ENCODE peak calls at places on chromosomes 6 and 20, in six cellular contexts. D is A549, I is K562, X is H1, N is tibial nerve, Y is IMR-90. K is an unnamed sample.

GRCh38 chr6:144215402-144215931 is 65.2 kb downstream of the STX11 start:
- DNase-seq in I (peak), N (no peak), D (no peak), X (no peak), Y (no peak), K (peak)

GRCh38 chr6:132713355-132714134 is at the start of gene VNN1:
- DNase-seq in N (no peak), X (no peak), D (no peak), Y (no peak), I (no peak), K (no peak)

GRCh38 chr6:148441454-148441911 is 98.8 kb downstream of the SASH1 start:
- DNase-seq in Y (peak), N (no peak), D (peak), I (no peak), X (no peak), K (no peak)

GRCh38 chr6:131682427-131682826 is 18.8 kb downstream of the OR2A4 start:
- DNase-seq in Y (peak), I (no peak), X (no peak), N (no peak), D (peak), K (no peak)

GRCh38 chr20:59333928-59334327 is 33.5 kb downstream of the EDN3 start:
- DNase-seq in D (no peak), I (no peak), Y (no peak), X (no peak), N (no peak), K (no peak)

GRCh38 chr20:62455929-62456328 is 19.9 kb downstream of the GATA5 start:
- DNase-seq in X (no peak), I (no peak), D (no peak), N (no peak), Y (no peak), K (no peak)

GRCh38 chr20:39190666-39191570 is 228.8 kb downstream of the DHX35 start:
- DNase-seq in N (no peak), I (no peak), X (peak), D (peak), Y (peak), K (no peak)

GRCh38 chr6:126180585-126180984 is 159.3 kb upstream of the CENPW start:
- DNase-seq in X (no peak), Y (peak), D (peak), I (no peak), N (no peak), K (no peak)

GRCh38 chr6:317068-317451 is 24.8 kb downstream of the DUSP22 start:
- DNase-seq in X (no peak), N (no peak), I (no peak), Y (no peak), D (no peak), K (no peak)

GRCh38 chr6:33189625-33190024 is 2.6 kb downstream of the COL11A2 start:
- DNase-seq in I (no peak), D (no peak), X (no peak), N (no peak), Y (no peak), K (no peak)

GRCh38 chr6:109706513-109706912 is 15.4 kb downstream of the FIG4 start:
- DNase-seq in N (no peak), I (no peak), Y (no peak), X (no peak), D (no peak), K (no peak)

GRCh38 chr20:20207291-20207690 is 155.0 kb downstream of the CFAP61 start:
- DNase-seq in I (no peak), N (no peak), D (no peak), Y (no peak), X (no peak), K (no peak)

GRCh38 chr20:61373055-61373399 is 121.0 kb downstream of the CDH4 start:
- DNase-seq in N (no peak), D (no peak), Y (no peak), I (no peak), X (no peak), K (no peak)

GRCh38 chr20:57711826-57712225 is 2.0 kb upstream of the PMEPA1 start:
- DNase-seq in Y (no peak), D (no peak), X (no peak), N (no peak), I (no peak), K (no peak)

GRCh38 chr6:138493413-138493812 is 5.9 kb downstream of the NHSL1 start:
- DNase-seq in Y (peak), I (no peak), X (no peak), D (no peak), N (no peak), K (peak)
- H3K27ac ChIP-seq in Y (no peak), I (no peak), X (no peak), D (no peak), N (no peak), K (peak)

GRCh38 chr6:160101262-160102205 is 20.1 kb upstream of the SLC22A1 start:
- DNase-seq in N (no peak), X (no peak), I (peak), D (no peak), Y (no peak), K (no peak)
- TF ChIP-seq POLR2A in N (no peak), X (no peak), I (no peak), D (no peak), Y (no peak), K (no peak)

GRCh38 chr6:88422831-88423230 is 256.7 kb upstream of the CNR1 start:
- DNase-seq in X (no peak), D (peak), N (no peak), I (no peak), Y (no peak), K (no peak)
- TF ChIP-seq CTCF in X (peak), D (no peak), N (no peak), I (peak), Y (no peak), K (no peak)

GRCh38 chr6:54283877-54284860 is 24.1 kb upstream of the TINAG start:
- DNase-seq in Y (peak), N (no peak), I (no peak), X (no peak), D (no peak), K (no peak)

GRCh38 chr6:54286141-54286540 is 22.1 kb upstream of the TINAG start:
- DNase-seq in D (no peak), I (no peak), N (no peak), X (no peak), Y (no peak), K (no peak)

GRCh38 chr6:54285595-54285994 is 22.6 kb upstream of the TINAG start:
- DNase-seq in Y (no peak), X (no peak), I (no peak), D (no peak), N (no peak), K (no peak)

GRCh38 chr6:54282186-54282585 is 26.1 kb upstream of the TINAG start:
- DNase-seq in N (no peak), I (no peak), D (peak), Y (peak), X (no peak), K (no peak)
- H3K27ac ChIP-seq in N (no peak), I (no peak), D (no peak), Y (no peak), X (no peak), K (no peak)

DNA sequence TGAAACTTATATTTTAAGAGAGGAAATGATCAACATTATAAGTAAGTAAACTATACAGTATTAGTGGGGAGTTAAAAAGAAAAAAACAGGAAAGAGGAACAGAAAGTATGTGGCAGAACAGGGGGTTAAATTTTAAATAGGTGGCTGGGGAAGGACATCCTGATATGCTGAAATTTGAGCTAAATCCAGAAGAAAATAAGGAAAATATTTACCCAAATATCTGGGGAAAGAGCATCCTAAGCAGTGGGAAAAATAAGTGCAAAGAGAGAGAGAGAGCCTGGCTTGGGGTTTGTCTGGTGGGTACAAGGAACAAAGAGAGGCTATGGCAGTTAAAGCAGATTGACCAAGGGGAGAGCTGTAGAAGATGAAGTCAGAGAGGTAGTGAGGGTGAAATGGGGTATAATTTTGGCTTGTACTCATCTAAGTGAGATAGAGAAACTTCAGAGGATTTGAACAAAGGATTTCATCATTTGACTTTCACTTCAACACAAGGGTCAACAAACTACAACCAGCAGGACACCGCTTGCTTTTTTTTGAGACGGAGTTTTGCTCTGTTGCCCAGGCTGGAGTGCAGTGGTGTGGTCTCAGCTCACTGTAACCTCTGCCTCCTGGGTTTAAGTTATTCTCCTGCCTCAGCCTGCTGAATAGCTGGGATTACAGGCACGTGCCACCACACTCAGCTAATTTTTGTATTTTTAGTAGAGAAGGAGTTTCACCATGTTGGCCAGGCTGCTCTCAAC is 328.4 kb upstream of the CNR1 start:
- DNase-seq in D (no peak), X (no peak), Y (no peak), I (no peak), N (no peak), K (no peak)
- TF ChIP-seq POLR2A in D (no peak), X (no peak), Y (no peak), I (no peak), N (no peak), K (no peak)

DNA sequence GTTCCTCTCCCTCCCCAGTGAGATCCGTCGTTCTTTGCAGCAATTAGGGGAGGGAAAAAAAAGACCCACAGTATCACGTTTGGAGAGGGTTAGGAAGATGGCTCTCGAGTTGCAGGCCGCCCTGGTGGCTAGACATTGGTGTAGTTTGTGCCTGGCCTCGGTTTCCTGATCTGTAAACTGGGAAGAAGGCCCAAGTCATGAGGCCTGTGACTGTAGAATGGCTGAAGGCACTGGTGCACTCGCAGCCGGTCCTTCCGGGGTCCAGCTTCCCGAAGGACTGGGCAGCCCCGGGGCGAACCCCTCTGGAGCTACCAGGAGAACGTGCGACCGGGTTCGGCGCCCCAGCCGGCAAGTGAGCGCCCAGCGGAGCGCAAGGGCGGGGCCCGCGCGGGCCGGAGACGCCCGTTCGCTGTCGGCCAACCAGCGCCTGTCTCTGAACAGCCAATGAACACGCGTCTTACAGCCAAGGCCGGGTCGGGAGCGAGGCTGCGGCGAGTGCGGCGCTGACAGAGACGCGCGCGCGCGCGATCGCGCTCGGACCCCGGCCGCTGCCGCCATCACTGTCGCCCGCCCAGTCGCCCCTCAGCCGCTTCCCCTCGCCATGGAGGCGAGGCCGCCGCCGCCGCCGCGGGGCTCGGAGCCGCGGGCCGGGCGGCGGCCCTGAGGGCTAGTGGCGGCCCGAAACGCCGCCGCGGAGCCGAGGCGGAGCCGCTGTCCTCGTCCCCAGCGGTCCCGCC is at the start of gene PTPRA:
- DNase-seq in D (peak), I (peak), N (peak), Y (peak), X (peak), K (peak)
- TF ChIP-seq CTCF in D (no peak), I (no peak), N (peak), Y (no peak), X (no peak), K (no peak)